ENCODE peak calls at places on chromosomes 6 and 20, in seven cellular contexts. A, N, U, E, J, X and O are unnamed samples.

GRCh38 chr20:45765980-45766379 is 25.7 kb downstream of the WFDC3 start:
- DNase-seq in A (no peak), N (no peak), U (no peak), E (no peak), J (no peak), X (no peak), O (no peak)

GRCh38 chr6:161150566-161150965 is 123.3 kb downstream of the AGPAT4 start:
- DNase-seq in A (no peak), N (no peak), U (no peak), E (no peak), J (no peak), X (no peak), O (no peak)

GRCh38 chr6:92690997-92691599 is 728.3 kb downstream of the EPHA7 start:
- DNase-seq in A (no peak), N (no peak), U (peak; percentile 48), E (no peak), J (no peak), X (no peak), O (peak; percentile 3)

GRCh38 chr6:157317129-157317814 is 6.0 kb downstream of the TMEM242 start:
- DNase-seq in A (no peak), N (no peak), U (no peak), E (no peak), J (peak; percentile 90), X (no peak), O (peak; percentile 95)

GRCh38 chr6:34867484-34867883 is 20.4 kb downstream of the TAF11 start:
- DNase-seq in A (no peak), N (no peak), U (no peak), E (no peak), J (no peak), X (no peak), O (no peak)

GRCh38 chr6:98636941-98637340 is 197.4 kb upstream of the POU3F2 start:
- DNase-seq in A (no peak), N (no peak), U (no peak), E (no peak), J (no peak), X (no peak), O (no peak)

GRCh38 chr6:17574871-17575560 is 25.1 kb upstream of the FAM8A1 start:
- DNase-seq in A (no peak), N (no peak), U (no peak), E (no peak), J (no peak), X (no peak), O (peak; percentile 85)

GRCh38 chr20:18132663-18133062 is 5.0 kb upstream of the KAT14 start:
- DNase-seq in A (no peak), N (no peak), U (no peak), E (no peak), J (no peak), X (no peak), O (no peak)

GRCh38 chr6:32175711-32176475 is at the start of gene AGPAT1:
- DNase-seq in A (peak; percentile 92), N (peak; percentile 95), U (peak; percentile 98), E (peak; percentile 92), J (peak; percentile 99), X (peak; percentile 96), O (peak; percentile 95)

GRCh38 chr6:97440590-97441176 is 157.7 kb upstream of the MMS22L start:
- DNase-seq in A (peak; percentile 19), N (peak; percentile 64), U (peak; percentile 78), E (no peak), J (no peak), X (peak; percentile 75), O (peak; percentile 11)

GRCh38 chr6:33633462-33634158 is 12.5 kb downstream of the ITPR3 start:
- DNase-seq in A (no peak), N (peak; percentile 77), U (peak; percentile 52), E (no peak), J (peak; percentile 76), X (peak; percentile 90), O (peak; percentile 73)

GRCh38 chr6:150987371-150987828 is 121.9 kb downstream of the MTHFD1L start:
- DNase-seq in A (no peak), N (no peak), U (no peak), E (no peak), J (no peak), X (no peak), O (peak; percentile 38)

GRCh38 chr6:5401845-5402738 is 140.8 kb downstream of the FARS2 start:
- DNase-seq in A (no peak), N (no peak), U (peak; percentile 80), E (no peak), J (no peak), X (no peak), O (peak; percentile 16)

GRCh38 chr6:134880487-134881190 is 69.3 kb downstream of the ALDH8A1 start:
- DNase-seq in A (no peak), N (no peak), U (no peak), E (no peak), J (no peak), X (no peak), O (no peak)

GRCh38 chr6:13406051-13406477 is 77.7 kb upstream of the TBC1D7 start:
- DNase-seq in A (no peak), N (no peak), U (no peak), E (no peak), J (no peak), X (peak; percentile 65), O (no peak)

GRCh38 chr6:134345780-134346179 is 27.9 kb upstream of the SGK1 start:
- DNase-seq in A (no peak), N (no peak), U (no peak), E (no peak), J (peak; percentile 22), X (no peak), O (no peak)

GRCh38 chr20:25308083-25308491 is 60.2 kb downstream of the PYGB start:
- DNase-seq in A (no peak), N (no peak), U (no peak), E (no peak), J (no peak), X (no peak), O (no peak)

GRCh38 chr6:112153926-112154621 is 66.7 kb downstream of the FAM229B start:
- DNase-seq in A (no peak), N (no peak), U (peak; percentile 9), E (no peak), J (no peak), X (no peak), O (peak; percentile 80)

GRCh38 chr6:156809034-156809433 is 31.9 kb downstream of the ARID1B start:
- DNase-seq in A (no peak), N (no peak), U (peak; percentile 84), E (no peak), J (no peak), X (no peak), O (no peak)

GRCh38 chr6:134328792-134329191 is 10.9 kb upstream of the SGK1 start:
- DNase-seq in A (no peak), N (no peak), U (peak; percentile 10), E (no peak), J (no peak), X (no peak), O (no peak)

GRCh38 chr20:41482647-41483552 is 116.3 kb upstream of the EMILIN3 start:
- DNase-seq in A (no peak), N (no peak), U (no peak), E (no peak), J (no peak), X (no peak), O (peak; percentile 6)

GRCh38 chr6:134342211-134342610 is 24.3 kb upstream of the SGK1 start:
- DNase-seq in A (no peak), N (no peak), U (no peak), E (no peak), J (no peak), X (no peak), O (no peak)

GRCh38 chr20:59620860-59621485 is 16.6 kb downstream of the PHACTR3 start:
- DNase-seq in A (no peak), N (no peak), U (no peak), E (no peak), J (no peak), X (no peak), O (no peak)

GRCh38 chr6:13428528-13429405 is 58.6 kb downstream of the GFOD1 start:
- DNase-seq in A (no peak), N (no peak), U (no peak), E (no peak), J (no peak), X (no peak), O (no peak)

GRCh38 chr6:110102411-110102810 is 77.1 kb downstream of the WASF1 start:
- DNase-seq in A (no peak), N (no peak), U (no peak), E (no peak), J (no peak), X (no peak), O (no peak)

GRCh38 chr20:19757487-19757972 is 528 bp upstream of the RIN2 start:
- DNase-seq in A (peak; percentile 28), N (peak; percentile 47), U (no peak), E (no peak), J (peak; percentile 87), X (peak; percentile 34), O (peak; percentile 68)